ENCODE peak calls at places on chromosomes 16 and 17, in seven cellular contexts. T is GM12892, M is SK-N-SH, R is K562, H is H1, B is GM12878, W is HepG2. C is an unnamed sample.

GRCh38 chr17:72927146-72927545 is 165.3 kb downstream of the SLC39A11 start:
- DNase-seq in T (no peak), M (no peak), R (no peak), H (no peak), B (no peak), W (no peak), C (no peak)

GRCh38 chr16:19898924-19899604 is 14.4 kb upstream of the GPRC5B start:
- DNase-seq in T (no peak), M (peak), R (peak), H (no peak), B (no peak), W (peak), C (peak)

GRCh38 chr17:80872999-80873951 is 118.4 kb upstream of the CHMP6 start:
- DNase-seq in T (no peak), M (no peak), R (no peak), H (peak), B (no peak), W (no peak), C (no peak)

GRCh38 chr16:77971306-77972131 is 50.8 kb upstream of the CLEC3A start:
- DNase-seq in T (peak), M (peak), R (peak), H (peak), B (no peak), W (peak), C (peak)

GRCh38 chr16:68927016-68927415 is 83.7 kb downstream of the TANGO6 start:
- DNase-seq in T (no peak), M (no peak), R (no peak), H (no peak), B (no peak), W (no peak), C (no peak)

GRCh38 chr16:63623551-63624039 is 1498.3 kb downstream of the CDH11 start:
- DNase-seq in T (no peak), M (no peak), R (no peak), H (no peak), B (no peak), W (no peak), C (no peak)

GRCh38 chr16:53007095-53007494 is 45.6 kb downstream of the CHD9NB start:
- DNase-seq in T (no peak), M (no peak), R (no peak), H (no peak), B (no peak), W (no peak), C (no peak)

GRCh38 chr17:57107498-57108101 is 22.6 kb downstream of the AKAP1 start:
- DNase-seq in T (no peak), M (no peak), R (peak), H (no peak), B (no peak), W (peak), C (no peak)

GRCh38 chr16:55169780-55170179 is 154.2 kb upstream of the IRX6 start:
- DNase-seq in T (no peak), M (no peak), R (no peak), H (no peak), B (no peak), W (no peak), C (no peak)

GRCh38 chr16:89061590-89062380 is 31.9 kb upstream of the ACSF3 start:
- DNase-seq in T (no peak), M (no peak), R (no peak), H (no peak), B (no peak), W (no peak), C (no peak)

GRCh38 chr17:39027440-39028035 is 60.3 kb upstream of the FBXO47 start:
- DNase-seq in T (no peak), M (peak), R (no peak), H (no peak), B (no peak), W (no peak), C (no peak)

GRCh38 chr17:68161644-68162428 is 86.0 kb upstream of the AMZ2 start:
- DNase-seq in T (no peak), M (no peak), R (no peak), H (no peak), B (no peak), W (no peak), C (no peak)

GRCh38 chr17:47066095-47066494 is 87.0 kb upstream of the RPRML start:
- DNase-seq in T (no peak), M (no peak), R (peak), H (no peak), B (no peak), W (no peak), C (no peak)

GRCh38 chr16:82184213-82184612 is 14.2 kb upstream of the MPHOSPH6 start:
- DNase-seq in T (no peak), M (no peak), R (no peak), H (no peak), B (no peak), W (no peak), C (no peak)

GRCh38 chr17:73323622-73324455 is 12.0 kb upstream of the CDC42EP4 start:
- DNase-seq in T (no peak), M (peak), R (no peak), H (no peak), B (no peak), W (no peak), C (no peak)

GRCh38 chr16:87320510-87321227 is 3.5 kb upstream of the C16orf95 start:
- DNase-seq in T (no peak), M (no peak), R (no peak), H (no peak), B (no peak), W (no peak), C (no peak)

GRCh38 chr16:20740007-20740883 is 1.4 kb downstream of the THUMPD1 start:
- DNase-seq in T (no peak), M (peak), R (no peak), H (no peak), B (no peak), W (peak), C (no peak)

GRCh38 chr17:62705781-62706597 is 78.5 kb downstream of the MRC2 start:
- DNase-seq in T (no peak), M (no peak), R (no peak), H (peak), B (no peak), W (no peak), C (no peak)
- TF ChIP-seq TAF1 in T (no peak), M (no peak), R (no peak), H (no peak), B (no peak), W (no peak), C (no peak)

GRCh38 chr17:2905697-2906595 is 109.7 kb downstream of the RAP1GAP2 start:
- DNase-seq in T (no peak), M (peak), R (no peak), H (no peak), B (no peak), W (no peak), C (no peak)

GRCh38 chr17:2905269-2905668 is 109.0 kb downstream of the RAP1GAP2 start:
- DNase-seq in T (no peak), M (no peak), R (no peak), H (no peak), B (no peak), W (no peak), C (no peak)

GRCh38 chr17:2909164-2909852 is 113.1 kb downstream of the RAP1GAP2 start:
- DNase-seq in T (no peak), M (peak), R (no peak), H (no peak), B (no peak), W (no peak), C (no peak)

GRCh38 chr17:2904135-2904534 is 107.9 kb downstream of the RAP1GAP2 start:
- DNase-seq in T (no peak), M (peak), R (no peak), H (no peak), B (no peak), W (no peak), C (no peak)

GRCh38 chr17:2906907-2907306 is 110.7 kb downstream of the RAP1GAP2 start:
- DNase-seq in T (no peak), M (no peak), R (peak), H (no peak), B (no peak), W (no peak), C (no peak)
- TF ChIP-seq TAF1 in T (no peak), M (no peak), R (no peak), H (no peak), B (no peak), W (no peak), C (no peak)

DNA sequence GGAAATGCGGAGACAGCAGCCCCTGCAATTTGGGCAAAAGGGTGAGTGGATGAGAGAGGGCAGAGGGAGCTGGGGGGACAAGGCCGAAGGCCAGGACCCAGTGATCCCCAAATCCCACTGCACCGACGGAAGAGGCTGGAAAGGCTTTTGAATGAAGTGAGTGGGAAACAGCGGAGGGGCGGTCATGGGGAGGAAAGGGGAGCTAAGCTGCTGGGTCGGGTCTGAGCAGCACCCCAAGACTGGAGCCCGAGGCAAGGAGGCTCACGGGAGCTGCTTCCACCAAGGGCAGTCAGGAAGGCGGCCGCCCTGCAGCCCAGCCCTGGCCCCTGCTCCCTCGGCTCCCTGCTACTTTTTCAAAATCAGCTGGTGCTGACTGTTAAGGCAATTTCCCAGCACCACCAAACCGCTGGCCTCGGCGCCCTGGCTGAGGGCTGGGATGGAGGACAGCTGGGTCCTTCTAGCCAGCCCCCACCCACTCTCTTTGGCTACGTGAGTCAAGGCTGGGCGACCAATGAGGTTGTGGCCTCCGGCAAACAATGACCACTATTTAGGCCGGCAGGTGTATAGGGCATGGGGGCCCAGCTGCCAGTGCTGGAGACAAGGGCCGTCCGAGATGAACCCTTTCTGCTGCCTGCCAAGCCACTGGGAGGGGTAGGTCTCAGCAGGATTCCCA is 509 bp downstream of the SERPINF1 start:
- DNase-seq in T (no peak), M (peak), R (peak), H (no peak), B (no peak), W (peak), C (no peak)
- TF ChIP-seq TAF1 in T (no peak), M (no peak), R (no peak), H (no peak), B (no peak), W (peak), C (no peak)

DNA sequence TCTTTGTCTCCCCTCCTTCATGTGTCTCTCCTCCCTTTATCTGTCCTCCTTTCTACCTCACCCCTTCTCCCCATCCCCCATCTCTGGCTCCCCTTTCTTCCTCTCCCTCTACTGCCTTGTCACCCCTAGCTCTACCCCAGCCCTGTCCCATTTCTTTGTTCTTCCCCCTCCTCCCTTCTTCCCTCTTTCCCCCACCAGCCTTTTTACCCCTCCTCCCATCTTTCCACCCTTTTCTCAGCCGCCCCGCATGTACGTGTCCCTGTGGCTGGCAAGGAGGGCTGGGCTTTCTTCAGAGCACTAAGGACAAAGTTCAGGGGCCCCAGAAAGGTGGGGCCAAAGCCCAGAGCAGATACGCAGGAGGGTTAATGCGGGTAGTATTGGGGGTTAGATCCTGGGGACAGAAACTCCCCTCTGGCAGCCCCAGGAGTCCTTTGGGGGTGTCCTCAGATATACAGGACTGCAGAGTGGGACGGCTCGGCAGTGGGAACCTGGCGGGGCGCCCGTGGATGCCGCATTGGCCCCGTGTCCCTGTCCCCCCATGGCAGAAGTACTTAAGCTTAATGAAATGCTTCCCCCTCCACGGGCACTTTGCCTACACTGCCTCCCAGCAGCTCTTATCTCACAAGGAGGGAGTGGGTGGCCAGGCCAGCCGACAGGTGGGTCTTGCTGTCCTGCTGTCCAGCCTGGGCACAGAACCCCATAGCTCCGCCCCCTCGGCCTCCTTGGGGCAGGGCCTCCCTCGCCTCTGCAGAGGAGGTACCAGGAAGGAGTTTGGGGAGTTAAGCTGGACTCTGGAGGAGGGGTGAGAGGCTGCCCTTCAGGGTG is 8.3 kb downstream of the THRA start:
- DNase-seq in T (no peak), M (no peak), R (peak), H (no peak), B (no peak), W (no peak), C (no peak)
- TF ChIP-seq TAF1 in T (no peak), M (no peak), R (no peak), H (no peak), B (no peak), W (no peak), C (no peak)

DNA sequence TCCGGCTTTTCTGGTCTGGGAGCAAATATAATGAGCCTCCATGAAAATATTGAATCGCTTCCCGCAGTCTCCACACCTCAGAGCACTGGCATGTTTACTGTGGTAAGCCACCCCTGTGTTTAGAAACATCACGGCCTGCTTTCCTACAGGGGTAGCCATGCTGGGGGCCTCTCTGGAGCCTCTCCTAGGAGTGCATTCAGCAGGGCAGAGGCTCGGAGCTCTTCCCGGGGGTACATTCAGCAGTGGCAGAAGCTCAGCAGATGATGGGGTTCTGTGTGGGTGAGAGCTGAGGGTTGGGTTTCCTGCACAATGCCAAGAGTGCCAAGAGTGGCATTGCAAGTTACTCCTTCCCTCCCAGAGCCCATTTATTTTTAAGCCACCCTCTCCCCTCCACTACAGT is 386.6 kb downstream of the SEC14L1 start:
- DNase-seq in T (no peak), M (no peak), R (no peak), H (no peak), B (no peak), W (no peak), C (no peak)
- TF ChIP-seq TAF1 in T (no peak), M (no peak), R (no peak), H (no peak), B (no peak), W (no peak), C (no peak)

GRCh38 chr16:47358816-47359215 is 102.0 kb downstream of the ITFG1 start:
- DNase-seq in T (no peak), M (no peak), R (no peak), H (no peak), B (no peak), W (no peak), C (no peak)

GRCh38 chr16:47359478-47359877 is 101.4 kb downstream of the ITFG1 start:
- DNase-seq in T (no peak), M (no peak), R (no peak), H (no peak), B (no peak), W (no peak), C (no peak)
- TF ChIP-seq TAF1 in T (no peak), M (no peak), R (no peak), H (no peak), B (no peak), W (no peak), C (no peak)

GRCh38 chr17:71142333-71142732 is 973.0 kb downstream of the KCNJ2 start:
- DNase-seq in T (no peak), M (no peak), R (no peak), H (no peak), B (no peak), W (no peak), C (no peak)
- TF ChIP-seq TAF1 in T (no peak), M (no peak), R (no peak), H (no peak), B (no peak), W (no peak), C (no peak)

C was measured in GM12891.